ENCODE peak calls at places on chromosome 5, in ten cellular contexts. F is AG09319, H is HCT116, V is IMR-90, U is heart left ventricle, Q is mesothelial cell of epicardium, X is neural crest cell, Z is H9, Y is tibial artery, O is GM12864. K is an unnamed sample.

GRCh38 chr5:75324791-75325190 is 12.2 kb upstream of the HMGCR start:
- DNase-seq in F (no peak), H (no peak), V (no peak), U (no peak), Q (no peak), X (no peak), Z (no peak), Y (no peak), O (no peak), K (no peak)

GRCh38 chr5:120447706-120448239 is 16.3 kb upstream of the PRR16 start:
- DNase-seq in F (no peak), H (no peak), V (peak; percentile 41), U (no peak), Q (no peak), X (no peak), Z (no peak), Y (no peak), O (no peak), K (no peak)

GRCh38 chr5:180130876-180131740 is 59.5 kb upstream of the RNF130 start:
- DNase-seq in F (no peak), H (no peak), V (no peak), U (no peak), Q (peak; percentile 35), X (no peak), Z (no peak), Y (no peak), O (no peak), K (no peak)

GRCh38 chr5:170483701-170484458 is 19.9 kb upstream of the KCNIP1 start:
- DNase-seq in F (no peak), H (no peak), V (no peak), U (no peak), Q (no peak), X (no peak), Z (peak; percentile 34), Y (no peak), O (no peak), K (no peak)

GRCh38 chr5:168951341-168951740 is 349.6 kb downstream of the SLIT3 start:
- DNase-seq in F (peak; percentile 75), H (no peak), V (no peak), U (no peak), Q (no peak), X (no peak), Z (no peak), Y (no peak), O (no peak), K (no peak)

GRCh38 chr5:168624850-168625357 is 45.7 kb upstream of the PANK3 start:
- DNase-seq in F (no peak), H (no peak), V (no peak), U (no peak), Q (no peak), X (no peak), Z (no peak), Y (no peak), O (no peak), K (no peak)

GRCh38 chr5:37771731-37772130 is 68.1 kb downstream of the GDNF start:
- DNase-seq in F (peak; percentile 93), H (no peak), V (peak; percentile 98), U (no peak), Q (no peak), X (no peak), Z (no peak), Y (no peak), O (no peak), K (no peak)

GRCh38 chr5:146878471-146879172 is at the start of gene PPP2R2B:
- DNase-seq in F (no peak), H (no peak), V (peak; percentile 1), U (peak; percentile 27), Q (peak; percentile 62), X (peak; percentile 58), Z (peak; percentile 86), Y (peak; percentile 83), O (no peak), K (peak; percentile 40)

GRCh38 chr5:33470544-33470943 is 29.8 kb downstream of the TARS1 start:
- DNase-seq in F (peak; percentile 23), H (peak; percentile 6), V (peak; percentile 60), U (no peak), Q (no peak), X (no peak), Z (no peak), Y (no peak), O (no peak), K (no peak)

GRCh38 chr5:124747770-124748686 is 1.6 kb upstream of the ZNF608 start:
- DNase-seq in F (no peak), H (no peak), V (peak; percentile 44), U (no peak), Q (no peak), X (no peak), Z (no peak), Y (no peak), O (peak; percentile 82), K (no peak)

GRCh38 chr5:180915924-180916323 is 17.0 kb downstream of the BTNL8 start:
- DNase-seq in F (no peak), H (no peak), V (no peak), U (no peak), Q (no peak), X (no peak), Z (no peak), Y (no peak), O (no peak), K (no peak)

GRCh38 chr5:72134226-72134625 is 27.0 kb downstream of the MAP1B start:
- DNase-seq in F (no peak), H (no peak), V (no peak), U (no peak), Q (no peak), X (no peak), Z (no peak), Y (no peak), O (no peak), K (no peak)

GRCh38 chr5:163269624-163270023 is 167.8 kb upstream of the CCNG1 start:
- DNase-seq in F (no peak), H (no peak), V (no peak), U (no peak), Q (no peak), X (no peak), Z (no peak), Y (no peak), O (no peak), K (no peak)

DNA sequence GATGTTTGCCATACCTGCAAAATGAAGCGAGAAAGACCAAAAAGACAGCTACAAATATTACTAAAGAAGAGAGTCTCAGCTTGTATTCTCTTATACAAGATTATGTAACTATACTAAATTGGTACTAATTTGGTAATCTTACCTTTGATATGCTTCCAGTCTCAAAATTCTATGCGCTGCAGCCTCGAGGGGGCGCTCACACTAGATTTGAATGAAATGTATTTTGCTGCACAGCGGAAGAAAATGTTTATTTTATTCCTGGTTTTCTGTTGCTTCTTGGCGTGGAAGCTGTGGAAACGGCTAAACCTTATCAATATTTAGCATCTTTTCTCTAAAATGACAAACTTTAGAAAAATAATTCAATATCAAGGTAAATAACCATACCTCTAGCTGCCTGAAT is 267.0 kb upstream of the NUDT12 start:
- DNase-seq in F (no peak), H (no peak), V (no peak), U (no peak), Q (no peak), X (no peak), Z (no peak), Y (no peak), O (no peak), K (no peak)
- TF ChIP-seq CTCF in F (no peak), H (peak; percentile 85), V (peak; percentile 35), U (no peak), Q (peak; percentile 48), X (peak; percentile 57), Z (peak; percentile 83), Y (no peak), O (peak; percentile 24), K (peak; percentile 51)

GRCh38 chr5:172646716-172647285 is 5.7 kb downstream of the NEURL1B start:
- DNase-seq in F (no peak), H (no peak), V (peak; percentile 15), U (no peak), Q (no peak), X (no peak), Z (peak; percentile 70), Y (peak; percentile 79), O (no peak), K (no peak)
- TF ChIP-seq CTCF in F (peak; percentile 12), H (no peak), V (peak; percentile 17), U (peak; percentile 41), Q (no peak), X (peak; percentile 48), Z (peak; percentile 68), Y (peak; percentile 49), O (no peak), K (peak; percentile 52)

DNA sequence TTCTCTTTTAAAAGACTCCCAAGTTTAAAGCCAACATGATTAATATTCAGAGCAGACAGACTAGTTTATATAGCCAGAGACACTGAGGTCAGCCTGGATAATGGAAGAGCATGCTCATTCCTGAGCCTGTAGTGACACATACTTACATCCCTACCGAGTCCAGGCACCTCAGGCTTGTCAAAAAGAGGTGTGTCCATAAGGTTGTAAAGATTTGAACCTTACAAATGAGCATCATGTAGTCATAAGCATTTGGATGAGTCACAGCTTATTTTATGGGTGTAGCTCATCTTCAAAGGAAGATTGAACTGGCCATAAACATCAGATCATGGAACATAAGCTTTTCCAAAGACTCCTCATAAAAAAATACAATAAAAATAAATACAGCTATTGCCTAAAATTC is 333.5 kb downstream of the EFNA5 start:
- DNase-seq in F (no peak), H (peak; percentile 45), V (no peak), U (no peak), Q (no peak), X (no peak), Z (no peak), Y (no peak), O (no peak), K (no peak)
- TF ChIP-seq CTCF in F (no peak), H (no peak), V (no peak), U (no peak), Q (no peak), X (no peak), Z (no peak), Y (no peak), O (no peak), K (no peak)

GRCh38 chr5:173554038-173554955 is 62.2 kb downstream of the BOD1 start:
- DNase-seq in F (no peak), H (no peak), V (no peak), U (no peak), Q (no peak), X (no peak), Z (no peak), Y (no peak), O (no peak), K (no peak)
- TF ChIP-seq CTCF in F (no peak), H (no peak), V (no peak), U (no peak), Q (no peak), X (no peak), Z (no peak), Y (no peak), O (no peak), K (no peak)

DNA sequence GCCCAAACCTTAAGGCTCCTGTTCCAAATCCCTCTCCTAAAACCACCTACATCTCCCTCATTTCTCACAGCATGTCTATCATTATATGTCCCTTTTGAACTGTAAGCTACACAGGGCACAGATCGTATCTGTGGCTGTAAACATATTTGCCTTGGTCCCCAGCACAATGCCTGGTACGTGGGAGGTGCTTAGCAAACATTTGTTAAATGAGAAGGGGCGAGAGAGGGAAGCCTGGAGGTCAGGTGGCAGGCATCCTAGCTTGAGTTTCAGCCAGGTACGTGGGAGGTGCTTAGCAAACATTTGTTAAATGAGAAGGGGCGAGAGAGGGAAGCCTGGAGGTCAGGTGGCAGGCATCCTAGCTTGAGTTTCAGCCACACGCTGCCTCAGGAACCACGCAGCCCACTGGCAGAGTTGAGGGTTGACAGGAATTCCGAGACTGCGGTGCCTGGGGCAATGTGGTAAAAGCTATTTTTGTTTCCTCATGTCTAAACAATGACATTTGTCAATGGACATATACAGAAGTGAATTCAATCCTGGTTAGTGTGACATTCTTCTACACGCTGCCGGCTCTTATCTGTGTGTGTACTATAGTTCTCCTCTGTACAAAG is 113.6 kb downstream of the EFNA5 start:
- DNase-seq in F (no peak), H (peak; percentile 59), V (no peak), U (peak; percentile 72), Q (peak; percentile 73), X (peak; percentile 43), Z (peak; percentile 71), Y (no peak), O (no peak), K (no peak)
- TF ChIP-seq CTCF in F (no peak), H (no peak), V (no peak), U (no peak), Q (no peak), X (no peak), Z (no peak), Y (no peak), O (no peak), K (no peak)